ENCODE peak calls at places on chromosomes 6 and 20, in nine cellular contexts. A, P, G, M, J, C, N, W and V are unnamed samples.
A peak's percentile ranks its signal among the peaks of the same experiment; 100 is the strongest.

GRCh38 chr6:13763740-13764381 is 50.5 kb downstream of the MCUR1 start:
- DNase-seq in M (no peak), G (no peak), N (no peak), C (no peak), W (no peak), J (no peak), A (no peak), P (no peak), V (no peak)

GRCh38 chr6:159203304-159204005 is 34.3 kb downstream of the FNDC1 start:
- DNase-seq in G (no peak), N (no peak), J (peak; percentile 87), A (no peak), P (no peak), M (no peak), W (peak; percentile 90), C (no peak), V (peak; percentile 63)

GRCh38 chr6:14658909-14659561 is 541.5 kb downstream of the CD83 start:
- DNase-seq in W (peak; percentile 97), P (no peak), M (no peak), N (no peak), J (peak; percentile 53), G (no peak), A (no peak), C (peak; percentile 32), V (no peak)

GRCh38 chr6:146515212-146515611 is 28.4 kb upstream of the RAB32 start:
- DNase-seq in M (no peak), N (no peak), G (no peak), A (no peak), C (no peak), P (no peak), W (no peak), J (no peak), V (no peak)

GRCh38 chr20:10225439-10226080 is 6.9 kb downstream of the SNAP25 start:
- DNase-seq in A (no peak), W (peak; percentile 65), M (no peak), N (peak; percentile 10), G (no peak), P (peak; percentile 75), J (peak; percentile 50), C (no peak), V (no peak)

GRCh38 chr6:129281173-129281796 is 398.3 kb downstream of the LAMA2 start:
- DNase-seq in N (peak; percentile 18), W (no peak), G (no peak), A (no peak), P (no peak), C (no peak), M (no peak), J (no peak), V (no peak)

GRCh38 chr6:29964904-29965872 is 22.9 kb downstream of the HLA-A start:
- DNase-seq in P (peak; percentile 92), N (peak; percentile 73), M (peak; percentile 69), A (no peak), W (peak; percentile 96), C (peak; percentile 94), G (peak; percentile 81), J (peak; percentile 92), V (peak; percentile 65)

GRCh38 chr6:135568366-135568765 is 70.8 kb upstream of the AHI1 start:
- DNase-seq in P (no peak), W (peak; percentile 73), N (no peak), J (peak; percentile 71), C (no peak), G (peak; percentile 43), A (no peak), M (peak; percentile 18), V (peak; percentile 27)

GRCh38 chr20:25545171-25545570 is 40.2 kb downstream of the NINL start:
- DNase-seq in M (no peak), W (no peak), N (no peak), G (no peak), J (no peak), C (no peak), A (no peak), P (no peak), V (no peak)

GRCh38 chr6:158648682-158649131 is 1.1 kb upstream of the SYTL3 start:
- DNase-seq in W (peak; percentile 92), C (no peak), J (peak; percentile 87), G (no peak), A (no peak), N (no peak), P (no peak), M (no peak), V (peak; percentile 56)

GRCh38 chr6:137782166-137783039 is 84.7 kb upstream of the TNFAIP3 start:
- DNase-seq in N (no peak), A (no peak), M (no peak), P (no peak), G (no peak), J (no peak), C (no peak), W (no peak), V (no peak)

GRCh38 chr6:27547157-27548075 is 74.5 kb upstream of the ZNF184 start:
- DNase-seq in N (no peak), P (peak; percentile 49), C (no peak), G (no peak), M (no peak), J (peak; percentile 79), W (peak; percentile 81), A (no peak), V (peak; percentile 58)

GRCh38 chr6:154426997-154427396 is 70.4 kb upstream of the IPCEF1 start:
- DNase-seq in W (no peak), P (no peak), C (no peak), N (no peak), M (no peak), G (no peak), J (no peak), A (no peak), V (no peak)

GRCh38 chr6:107634147-107635057 is 144.5 kb downstream of the SOBP start:
- DNase-seq in N (no peak), P (no peak), C (no peak), W (no peak), M (no peak), G (peak; percentile 44), J (no peak), A (no peak), V (no peak)